ENCODE peak calls at places on chromosomes 12 and 14, in six cellular contexts. One of them, this sample, is unnamed.

GRCh38 chr14:58923751-58924405 is 264.6 kb upstream of the DAAM1 start:
- DNase-seq in H1: no peak
- DNase-seq in transverse colon: no peak
- DNase-seq in stomach: no peak
- DNase-seq in K562: no peak
- DNase-seq in spleen: no peak
- DNase-seq in this sample: no peak

GRCh38 chr14:77603654-77604270 is 12.7 kb downstream of the SPTLC2 start:
- DNase-seq in H1: no peak
- DNase-seq in transverse colon: peak
- DNase-seq in stomach: no peak
- DNase-seq in K562: peak
- DNase-seq in spleen: no peak
- DNase-seq in this sample: no peak

GRCh38 chr12:91613223-91613779 is 430.7 kb upstream of the DCN start:
- DNase-seq in H1: no peak
- DNase-seq in transverse colon: no peak
- DNase-seq in stomach: no peak
- DNase-seq in K562: no peak
- DNase-seq in spleen: no peak
- DNase-seq in this sample: no peak

GRCh38 chr12:95763809-95764253 is 26.7 kb downstream of the NTN4 start:
- DNase-seq in H1: no peak
- DNase-seq in transverse colon: no peak
- DNase-seq in stomach: no peak
- DNase-seq in K562: no peak
- DNase-seq in spleen: no peak
- DNase-seq in this sample: no peak

GRCh38 chr14:76422662-76423061 is 46.7 kb downstream of the ESRRB start:
- DNase-seq in H1: no peak
- DNase-seq in transverse colon: no peak
- DNase-seq in stomach: no peak
- DNase-seq in K562: no peak
- DNase-seq in spleen: no peak
- DNase-seq in this sample: no peak

GRCh38 chr12:25529738-25530137 is 23.3 kb downstream of the LMNTD1 start:
- DNase-seq in H1: no peak
- DNase-seq in transverse colon: no peak
- DNase-seq in stomach: no peak
- DNase-seq in K562: no peak
- DNase-seq in spleen: no peak
- DNase-seq in this sample: no peak

GRCh38 chr12:49827351-49828099 is 688 bp downstream of the NCKAP5L start:
- DNase-seq in H1: peak
- DNase-seq in transverse colon: peak
- DNase-seq in stomach: peak
- DNase-seq in K562: peak
- DNase-seq in spleen: peak
- DNase-seq in this sample: peak

GRCh38 chr12:77352941-77353340 is 287.6 kb upstream of the E2F7 start:
- DNase-seq in H1: no peak
- DNase-seq in transverse colon: no peak
- DNase-seq in stomach: no peak
- DNase-seq in K562: no peak
- DNase-seq in spleen: no peak
- DNase-seq in this sample: no peak

GRCh38 chr14:75283884-75284563 is 5.4 kb downstream of the FOS start:
- DNase-seq in H1: no peak
- DNase-seq in transverse colon: peak
- DNase-seq in stomach: peak
- DNase-seq in K562: peak
- DNase-seq in spleen: peak
- DNase-seq in this sample: no peak

GRCh38 chr14:33567003-33567735 is 383.7 kb downstream of the EGLN3 start:
- DNase-seq in H1: no peak
- DNase-seq in transverse colon: no peak
- DNase-seq in stomach: no peak
- DNase-seq in K562: no peak
- DNase-seq in spleen: no peak
- DNase-seq in this sample: no peak

GRCh38 chr12:6181166-6181565 is 19.0 kb upstream of the CD9 start:
- DNase-seq in H1: no peak
- DNase-seq in transverse colon: no peak
- DNase-seq in stomach: no peak
- DNase-seq in K562: no peak
- DNase-seq in spleen: no peak
- DNase-seq in this sample: no peak

GRCh38 chr14:75650253-75651058 is 10.2 kb downstream of the ERG28 start:
- DNase-seq in H1: no peak
- DNase-seq in transverse colon: no peak
- DNase-seq in stomach: no peak
- DNase-seq in K562: no peak
- DNase-seq in spleen: no peak
- DNase-seq in this sample: no peak

GRCh38 chr12:66744956-66745383 is 66.1 kb upstream of the GRIP1 start:
- DNase-seq in H1: no peak
- DNase-seq in transverse colon: no peak
- DNase-seq in stomach: no peak
- DNase-seq in K562: no peak
- DNase-seq in spleen: no peak
- DNase-seq in this sample: no peak

GRCh38 chr12:73833746-73834145 is 703.9 kb upstream of the ATXN7L3B start:
- DNase-seq in H1: no peak
- DNase-seq in transverse colon: no peak
- DNase-seq in stomach: no peak
- DNase-seq in K562: no peak
- DNase-seq in spleen: no peak
- DNase-seq in this sample: no peak

GRCh38 chr12:108371801-108372344 is 32.8 kb upstream of the CMKLR1 start:
- DNase-seq in H1: no peak
- DNase-seq in transverse colon: no peak
- DNase-seq in stomach: no peak
- DNase-seq in K562: no peak
- DNase-seq in spleen: no peak
- DNase-seq in this sample: peak

GRCh38 chr12:9721394-9722092 is 11.4 kb downstream of the CLECL1 start:
- DNase-seq in H1: no peak
- DNase-seq in transverse colon: no peak
- DNase-seq in stomach: no peak
- DNase-seq in K562: no peak
- DNase-seq in spleen: no peak
- DNase-seq in this sample: no peak

GRCh38 chr12:80490329-80490728 is 46.3 kb downstream of the PTPRQ start:
- DNase-seq in H1: no peak
- DNase-seq in transverse colon: no peak
- DNase-seq in stomach: no peak
- DNase-seq in K562: no peak
- DNase-seq in spleen: no peak
- DNase-seq in this sample: no peak

GRCh38 chr12:31989571-31989970 is 30.4 kb downstream of the RESF1 start:
- DNase-seq in H1: no peak
- DNase-seq in transverse colon: no peak
- DNase-seq in stomach: no peak
- DNase-seq in K562: no peak
- DNase-seq in spleen: no peak
- DNase-seq in this sample: no peak

GRCh38 chr12:110816248-110816647 is 30.5 kb upstream of the CCDC63 start:
- DNase-seq in H1: no peak
- DNase-seq in transverse colon: no peak
- DNase-seq in stomach: no peak
- DNase-seq in K562: no peak
- DNase-seq in spleen: no peak
- DNase-seq in this sample: no peak

GRCh38 chr14:25006961-25007795 is 42.8 kb downstream of the STXBP6 start:
- DNase-seq in H1: no peak
- DNase-seq in transverse colon: no peak
- DNase-seq in stomach: no peak
- DNase-seq in K562: no peak
- DNase-seq in spleen: no peak
- DNase-seq in this sample: no peak

GRCh38 chr12:3684449-3685051 is 68.4 kb downstream of the CRACR2A start:
- DNase-seq in H1: peak
- DNase-seq in transverse colon: no peak
- DNase-seq in stomach: no peak
- DNase-seq in K562: no peak
- DNase-seq in spleen: no peak
- DNase-seq in this sample: no peak

GRCh38 chr12:102769323-102769916 is 147.6 kb downstream of the PAH start:
- DNase-seq in H1: peak
- DNase-seq in transverse colon: peak
- DNase-seq in stomach: peak
- DNase-seq in K562: peak
- DNase-seq in spleen: no peak
- DNase-seq in this sample: peak

GRCh38 chr12:16281157-16281556 is 3.7 kb upstream of the SLC15A5 start:
- DNase-seq in H1: no peak
- DNase-seq in transverse colon: peak
- DNase-seq in stomach: no peak
- DNase-seq in K562: no peak
- DNase-seq in spleen: no peak
- DNase-seq in this sample: no peak

GRCh38 chr14:83419420-83419819 is 1885.8 kb upstream of the SEL1L start:
- DNase-seq in H1: no peak
- DNase-seq in transverse colon: no peak
- DNase-seq in stomach: no peak
- DNase-seq in K562: no peak
- DNase-seq in spleen: no peak
- DNase-seq in this sample: no peak

DNA sequence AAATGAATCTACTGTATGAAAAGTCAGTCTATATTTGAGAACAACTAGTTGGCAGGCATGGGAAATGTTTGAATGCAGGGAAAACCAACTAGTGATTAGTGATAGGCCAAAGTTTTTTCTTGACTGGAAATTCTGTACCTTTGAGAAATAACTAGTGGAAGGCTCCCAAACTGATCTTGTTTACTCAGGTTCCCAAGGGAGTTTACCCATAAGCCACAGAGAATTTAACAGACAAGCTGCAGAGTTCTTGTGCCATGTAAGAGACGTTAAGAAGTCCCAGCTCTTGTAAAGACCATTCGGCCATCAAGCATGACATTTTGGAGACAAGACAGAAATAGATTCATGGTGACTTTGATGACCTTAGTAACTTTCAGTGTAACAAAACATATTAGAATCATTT is 1882.8 kb upstream of the SEL1L start:
- DNase-seq in H1: no peak
- DNase-seq in transverse colon: no peak
- DNase-seq in stomach: no peak
- DNase-seq in K562: no peak
- DNase-seq in spleen: no peak
- DNase-seq in this sample: no peak
- TF ChIP-seq POLR2AphosphoS5 in H1: no peak
- TF ChIP-seq POLR2AphosphoS5 in transverse colon: no peak
- TF ChIP-seq POLR2AphosphoS5 in stomach: no peak
- TF ChIP-seq POLR2AphosphoS5 in K562: no peak
- TF ChIP-seq POLR2AphosphoS5 in spleen: no peak
- TF ChIP-seq POLR2AphosphoS5 in this sample: no peak

GRCh38 chr12:4810219-4810671 is 90.0 kb downstream of the GALNT8 start:
- DNase-seq in H1: peak
- DNase-seq in transverse colon: no peak
- DNase-seq in stomach: no peak
- DNase-seq in K562: no peak
- DNase-seq in spleen: no peak
- DNase-seq in this sample: no peak
- H3K4me3 ChIP-seq in H1: peak
- H3K4me3 ChIP-seq in transverse colon: no peak
- H3K4me3 ChIP-seq in stomach: peak
- H3K4me3 ChIP-seq in K562: no peak
- H3K4me3 ChIP-seq in spleen: peak
- H3K4me3 ChIP-seq in this sample: no peak

GRCh38 chr14:69727860-69728259 is 39.1 kb upstream of the SRSF5 start:
- DNase-seq in H1: no peak
- DNase-seq in transverse colon: no peak
- DNase-seq in stomach: no peak
- DNase-seq in K562: no peak
- DNase-seq in spleen: no peak
- DNase-seq in this sample: no peak

DNA sequence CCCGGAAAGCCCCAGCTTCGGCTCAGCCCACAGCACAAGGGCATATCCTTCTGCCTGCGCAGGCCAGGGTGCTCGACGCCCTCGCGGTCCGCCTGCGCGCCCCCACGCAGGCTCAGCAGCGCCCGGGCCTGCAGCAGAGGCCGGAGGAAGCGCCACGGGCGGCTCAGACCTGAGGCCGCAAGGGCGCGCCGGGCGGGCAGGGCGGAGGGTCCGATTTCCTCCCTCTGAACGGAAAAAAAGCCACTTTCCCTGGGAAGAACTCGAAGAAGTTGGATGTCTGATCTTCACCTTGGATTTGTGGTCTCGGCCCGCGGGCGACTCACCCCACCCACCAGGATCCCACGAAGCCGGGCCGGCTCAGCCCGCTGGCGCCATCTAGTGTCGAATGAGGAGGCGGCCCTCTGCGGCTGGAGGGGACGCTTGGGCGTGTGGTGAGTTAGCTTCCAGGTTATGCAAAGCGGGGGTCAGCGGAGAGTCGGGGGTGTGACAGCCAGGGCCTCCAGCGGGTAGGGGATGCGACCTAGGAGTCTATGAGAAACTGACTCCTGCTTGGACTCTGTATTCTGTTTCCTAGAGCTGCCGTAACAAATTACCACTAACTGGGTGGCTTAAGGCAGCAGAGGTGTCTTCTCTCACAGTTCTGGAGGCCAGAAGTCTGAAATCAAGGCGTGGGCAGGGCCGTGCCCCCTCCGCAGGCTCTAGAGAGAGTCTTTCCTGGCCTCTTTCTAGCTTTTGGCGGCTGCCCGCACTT is 40.0 kb upstream of the SRSF5 start:
- DNase-seq in H1: peak
- DNase-seq in transverse colon: peak
- DNase-seq in stomach: peak
- DNase-seq in K562: peak
- DNase-seq in spleen: peak
- DNase-seq in this sample: peak
- TF ChIP-seq POLR2A in H1: no peak
- TF ChIP-seq POLR2A in transverse colon: no peak
- TF ChIP-seq POLR2A in stomach: no peak
- TF ChIP-seq POLR2A in K562: no peak
- TF ChIP-seq POLR2A in spleen: no peak
- TF ChIP-seq POLR2A in this sample: no peak

DNA sequence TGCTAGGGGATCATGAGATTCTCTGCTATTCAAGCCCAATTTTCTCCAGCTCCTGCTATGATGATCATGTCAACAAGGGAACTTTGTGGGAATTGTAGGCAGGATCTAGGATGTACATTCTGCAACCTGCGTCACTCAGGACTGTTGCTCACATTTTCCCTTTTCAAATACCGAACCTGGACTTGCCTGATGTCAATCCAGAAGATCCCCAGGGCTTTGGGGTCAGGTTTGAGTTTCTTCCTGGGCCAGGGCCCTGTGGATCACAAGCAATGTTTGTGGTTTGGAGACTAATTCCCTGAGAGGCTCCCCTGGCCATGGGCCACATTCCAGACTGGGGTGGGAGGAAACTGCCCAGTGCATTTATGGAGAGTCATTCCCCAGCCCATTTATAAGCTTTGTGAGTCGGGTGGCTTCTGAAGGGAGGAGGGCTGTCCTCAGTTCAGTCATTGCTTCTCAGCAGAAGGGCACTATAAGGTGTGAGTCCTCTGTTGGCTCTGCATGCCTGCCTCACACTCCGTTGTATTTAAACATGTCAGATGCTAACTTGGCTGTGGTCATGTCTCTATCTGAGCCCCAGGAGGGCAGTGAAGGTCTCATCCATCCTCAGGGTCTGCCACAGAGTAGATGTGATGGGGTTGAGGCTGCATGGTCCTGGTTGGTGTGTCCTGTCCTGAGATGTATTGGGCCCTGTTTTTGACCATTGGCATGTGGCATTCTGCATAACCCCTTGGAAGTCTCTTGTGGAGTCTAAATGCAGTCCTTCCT is 6.5 kb downstream of the KRT86 start:
- DNase-seq in H1: no peak
- DNase-seq in transverse colon: peak
- DNase-seq in stomach: peak
- DNase-seq in K562: no peak
- DNase-seq in spleen: peak
- DNase-seq in this sample: peak
- TF ChIP-seq POLR2AphosphoS5 in H1: no peak
- TF ChIP-seq POLR2AphosphoS5 in transverse colon: no peak
- TF ChIP-seq POLR2AphosphoS5 in stomach: peak
- TF ChIP-seq POLR2AphosphoS5 in K562: no peak
- TF ChIP-seq POLR2AphosphoS5 in spleen: no peak
- TF ChIP-seq POLR2AphosphoS5 in this sample: no peak